ENCODE peak calls at places on chromosomes 4 and X, in four cellular contexts. N, I, X and S are unnamed samples. For H3K4me1, the result is how much of the 10 kb centered on the place peaks cover.

GRCh38 chr4:55318135-55318534 is 27.9 kb upstream of the SRD5A3 start:
- DNase-seq in I (no peak), N (no peak), X (no peak), S (no peak)

GRCh38 chr4:84497220-84497834 is 1.8 kb downstream of the NKX6-1 start:
- DNase-seq in N (no peak), I (no peak), X (no peak), S (peak)

GRCh38 chr4:178812866-178813265 is 1370.6 kb upstream of the AGA start:
- DNase-seq in I (no peak), X (no peak), N (no peak), S (no peak)

GRCh38 chrX:13078739-13079444 is 34.5 kb upstream of the FAM9C start:
- DNase-seq in N (no peak), X (no peak), I (no peak), S (no peak)

GRCh38 chr4:7054106-7054880 is 11.1 kb downstream of the TADA2B start:
- DNase-seq in X (no peak), N (no peak), I (no peak), S (no peak)

GRCh38 chrX:136689441-136689840 is 41.5 kb downstream of the CD40LG start:
- DNase-seq in I (no peak), X (no peak), N (no peak), S (peak)

GRCh38 chrX:19772306-19772705 is 115.1 kb downstream of the SH3KBP1 start:
- DNase-seq in N (no peak), X (no peak), I (no peak), S (peak)

GRCh38 chr4:118281611-118282442 is 71.0 kb downstream of the PRSS12 start:
- DNase-seq in I (peak), X (no peak), N (no peak), S (no peak)

GRCh38 chr4:108058685-108059440 is 69.2 kb downstream of the HADH start:
- DNase-seq in N (peak), I (peak), X (no peak), S (no peak)

GRCh38 chr4:41339812-41340809 is 83.4 kb downstream of the UCHL1 start:
- DNase-seq in N (no peak), X (no peak), I (no peak), S (peak)

GRCh38 chr4:57147335-57148060 is 37.3 kb upstream of the IGFBP7 start:
- DNase-seq in N (no peak), I (no peak), X (no peak), S (no peak)

GRCh38 chrX:12767856-12768255 is 23.4 kb upstream of the PRPS2 start:
- DNase-seq in X (no peak), N (no peak), I (no peak), S (no peak)

GRCh38 chr4:14379148-14379547 is 623.1 kb upstream of the CPEB2 start:
- DNase-seq in X (no peak), I (no peak), N (no peak), S (no peak)

GRCh38 chr4:165209796-165210195 is 2.4 kb downstream of the KLHL2 start:
- DNase-seq in I (no peak), N (no peak), X (no peak), S (no peak)

GRCh38 chr4:25954293-25954904 is 40.4 kb downstream of the SMIM20 start:
- DNase-seq in I (no peak), N (no peak), X (no peak), S (no peak)

GRCh38 chrX:77922768-77923167 is 12.3 kb downstream of the ATP7A start:
- DNase-seq in X (no peak), I (no peak), N (no peak), S (no peak)

DNA sequence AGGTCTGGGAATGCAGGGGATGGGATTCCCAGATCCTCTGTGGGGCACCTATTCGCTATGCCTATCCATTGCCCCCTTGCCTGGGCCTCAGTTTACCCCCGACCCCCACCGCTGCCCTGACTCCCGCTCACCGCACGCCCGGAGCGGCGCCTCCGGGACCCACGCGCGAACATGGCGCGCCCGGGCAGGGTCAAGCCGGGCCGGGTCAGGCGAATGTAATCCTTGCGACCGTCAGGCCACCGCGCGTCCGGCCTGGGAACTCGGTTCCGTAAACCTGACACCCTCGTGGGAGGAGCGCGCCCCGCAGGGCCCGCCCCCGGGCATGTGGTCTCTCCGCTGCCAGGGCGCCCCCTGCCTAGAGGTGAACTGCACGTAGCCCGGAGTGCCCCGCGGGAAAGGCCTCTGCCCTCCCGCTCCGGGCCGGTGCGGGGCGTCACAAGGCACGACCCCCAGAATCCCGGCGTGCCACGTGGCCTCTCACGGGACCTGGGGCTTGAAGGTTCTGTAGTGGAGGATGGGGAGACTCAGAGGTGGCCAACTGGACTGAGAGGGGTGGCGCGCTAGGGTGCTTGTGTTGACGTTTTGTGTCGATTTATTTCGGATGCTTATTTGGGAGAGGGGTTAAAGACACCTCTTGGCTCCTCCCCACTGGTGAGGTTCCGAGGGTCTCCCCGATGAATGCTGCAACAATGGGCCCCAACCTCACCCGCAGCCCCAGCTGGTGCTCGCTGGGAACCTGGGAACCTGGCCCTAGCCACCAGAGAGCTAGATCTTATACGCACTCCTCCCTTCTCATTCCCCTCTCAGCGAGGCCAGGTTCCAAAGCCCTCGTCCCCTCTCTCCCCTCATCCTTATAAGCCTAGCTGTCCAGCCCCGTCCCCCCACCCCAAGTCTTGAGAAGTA is at the start of gene PRICKLE3:
- DNase-seq in N (peak), I (peak), X (peak), S (peak)
- TF ChIP-seq CTCF in N (peak), I (peak), X (peak), S (peak)

DNA sequence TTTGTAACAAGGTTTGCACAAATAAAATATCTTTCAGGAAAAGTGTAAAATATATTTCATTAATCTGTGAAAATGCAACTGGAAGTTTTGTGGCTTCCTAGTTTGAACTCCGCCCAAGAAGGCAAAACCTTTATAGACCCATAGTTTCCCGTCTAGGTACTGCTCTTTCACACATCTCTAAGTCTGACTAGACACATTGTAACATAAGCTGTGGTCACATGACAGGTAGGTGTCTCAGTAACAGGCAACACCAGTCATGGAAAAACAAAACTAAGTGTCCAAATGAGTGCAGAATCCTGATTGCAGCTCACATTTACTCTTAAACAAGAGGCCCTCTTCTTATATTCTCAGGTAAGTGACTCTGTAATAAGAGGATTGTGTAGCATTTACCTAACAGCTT is 55.6 kb downstream of the SNCA start:
- DNase-seq in I (no peak), N (no peak), X (no peak), S (no peak)
- TF ChIP-seq JUNB in I (no peak), N (no peak), X (no peak), S (no peak)

DNA sequence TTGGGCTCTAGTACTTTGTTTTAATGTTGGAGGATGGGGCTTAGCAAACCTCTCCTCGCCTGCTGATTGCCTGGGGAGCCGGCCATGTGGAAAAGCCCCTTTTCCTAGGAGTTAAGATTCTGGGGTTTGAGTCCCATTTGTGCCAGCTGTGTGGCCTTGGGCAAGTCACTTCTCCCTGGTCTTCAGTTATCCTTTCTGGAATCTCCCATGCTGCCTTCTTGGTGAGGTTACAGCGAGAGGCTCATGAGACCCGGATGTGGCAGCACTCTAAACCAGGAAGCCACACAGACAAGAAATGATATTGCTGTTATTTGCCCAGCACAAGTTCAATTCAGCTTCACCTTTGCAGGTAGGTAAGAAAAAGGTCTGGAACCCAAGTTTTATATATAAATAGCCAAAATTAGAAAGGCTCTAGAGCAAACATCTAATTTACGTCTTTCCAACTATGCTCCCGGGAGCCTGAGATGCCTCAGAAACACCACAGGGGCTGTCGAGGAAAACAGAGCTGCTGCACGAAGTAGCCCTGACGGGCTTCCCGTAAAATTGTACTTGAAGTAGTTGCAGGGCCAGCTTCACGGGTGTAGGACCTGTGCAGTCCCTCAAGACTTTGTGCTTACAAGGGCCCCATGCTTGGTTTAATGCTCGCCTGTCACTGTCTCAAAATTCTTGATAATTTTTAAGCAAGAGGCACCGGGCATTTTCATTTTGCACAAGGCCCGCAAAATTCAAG is 8.3 kb upstream of the SASH3 start:
- DNase-seq in X (no peak), N (no peak), I (no peak), S (no peak)
- H3K4me1 ChIP-seq in X (under half), N (under half), I (half or more), S (under half)

GRCh38 chrX:24305905-24306304 is 8.0 kb downstream of the SUPT20HL2 start:
- DNase-seq in I (no peak), N (no peak), X (no peak), S (no peak)

GRCh38 chrX:24301806-24302205 is 12.1 kb downstream of the SUPT20HL2 start:
- DNase-seq in I (no peak), N (no peak), X (no peak), S (no peak)

GRCh38 chrX:24301060-24301459 is 12.8 kb downstream of the SUPT20HL2 start:
- DNase-seq in N (no peak), I (no peak), X (no peak), S (no peak)

DNA sequence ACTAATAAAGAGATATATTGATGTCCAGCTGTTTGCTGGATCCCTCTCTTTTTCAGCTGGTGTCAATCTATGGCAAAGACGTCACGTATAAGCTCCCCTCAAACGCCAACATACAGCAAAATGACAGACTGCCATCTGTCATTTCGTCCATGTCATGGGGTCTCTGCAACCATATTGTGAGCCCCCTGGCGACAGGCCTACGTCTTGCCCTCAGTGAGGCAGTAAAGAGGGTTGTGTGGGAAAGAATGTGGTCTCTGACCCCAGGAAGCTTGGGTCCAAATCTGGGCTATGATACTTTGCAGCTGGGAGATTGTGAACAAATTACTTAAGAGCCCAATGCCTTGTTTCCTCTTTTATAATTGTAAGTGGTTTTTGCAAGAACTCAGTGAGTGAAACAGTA is 7.4 kb downstream of the SUPT20HL2 start:
- DNase-seq in X (no peak), I (peak), N (no peak), S (peak)
- TF ChIP-seq CTCF in X (no peak), I (peak), N (no peak), S (peak)

DNA sequence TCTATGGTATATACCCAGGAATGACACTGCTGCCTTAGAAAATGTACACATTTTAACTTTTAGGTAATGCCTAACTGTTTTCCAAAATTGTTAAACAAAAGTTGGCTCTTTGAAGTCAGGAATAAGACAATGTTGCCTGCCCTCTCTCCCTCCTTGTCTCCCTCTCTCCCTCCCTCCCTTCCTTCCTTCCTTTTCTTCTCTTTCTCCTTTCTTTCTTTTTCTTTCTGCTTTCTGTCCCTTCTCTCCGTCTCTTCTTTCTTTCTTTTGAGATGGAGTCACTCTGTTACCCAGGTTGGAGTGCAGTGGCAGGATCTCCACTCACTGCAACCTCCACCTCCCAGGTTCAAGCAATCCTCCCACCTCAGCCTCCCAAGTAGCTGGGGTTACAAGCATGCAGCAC is 4.6 kb upstream of the TMA16 start:
- DNase-seq in X (no peak), N (no peak), I (no peak), S (no peak)
- TF ChIP-seq JUNB in X (no peak), N (no peak), I (no peak), S (no peak)

GRCh38 chr4:8315343-8316250 is 46.0 kb downstream of the HTRA3 start:
- DNase-seq in I (peak), X (peak), N (no peak), S (peak)
- H3K4me1 ChIP-seq in I (under half), X (under half), N (under half), S (under half)